ENCODE peak calls at places on chromosomes 7 and 10, in six cellular contexts. C, M, L, P, S and I are unnamed samples.

GRCh38 chr7:2522780-2523433 is 3.3 kb downstream of the LFNG start:
- DNase-seq in M (no peak), C (no peak), P (no peak), S (peak), L (no peak), I (no peak)

GRCh38 chr7:115869225-115869624 is 161.3 kb downstream of the TFEC start:
- DNase-seq in S (no peak), C (no peak), L (no peak), M (no peak), P (no peak), I (no peak)

GRCh38 chr10:123275183-123275549 is 121.0 kb downstream of the BUB3 start:
- DNase-seq in S (no peak), C (no peak), P (no peak), L (no peak), M (no peak), I (no peak)

GRCh38 chr7:23349484-23350157 is 50.5 kb downstream of the MALSU1 start:
- DNase-seq in P (peak), L (no peak), C (no peak), M (no peak), S (no peak), I (no peak)

GRCh38 chr7:143493755-143494154 is 16.1 kb downstream of the TAS2R41 start:
- DNase-seq in M (no peak), L (no peak), S (no peak), P (no peak), C (no peak), I (no peak)

GRCh38 chr7:2445047-2445446 is 31.2 kb downstream of the GRIFIN start:
- DNase-seq in L (no peak), C (no peak), S (no peak), P (no peak), M (no peak), I (no peak)

GRCh38 chr10:12405342-12406320 is 56.3 kb downstream of the CAMK1D start:
- DNase-seq in L (no peak), P (no peak), C (peak), M (no peak), S (no peak), I (no peak)

GRCh38 chr10:95196053-95196452 is 2.0 kb downstream of the ACSM6 start:
- DNase-seq in P (no peak), M (no peak), S (no peak), L (no peak), C (no peak), I (no peak)

GRCh38 chr10:47214520-47214919 is 85.5 kb upstream of the GDF10 start:
- DNase-seq in S (no peak), L (no peak), C (no peak), P (no peak), M (no peak), I (no peak)

GRCh38 chr7:43735802-43736603 is 6.7 kb upstream of the COA1 start:
- DNase-seq in L (no peak), P (no peak), M (no peak), C (no peak), S (no peak), I (no peak)

GRCh38 chr7:3464900-3465622 is 164.0 kb downstream of the SDK1 start:
- DNase-seq in S (no peak), L (no peak), M (no peak), P (no peak), C (no peak), I (no peak)

GRCh38 chr7:73681031-73681430 is 2.2 kb downstream of the DNAJC30 start:
- DNase-seq in L (no peak), P (peak), C (no peak), S (no peak), M (no peak), I (no peak)

GRCh38 chr10:126131338-126131737 is 235.0 kb downstream of the FANK1 start:
- DNase-seq in P (no peak), S (no peak), L (no peak), C (no peak), M (no peak), I (no peak)

GRCh38 chr7:33841658-33842057 is 63.7 kb upstream of the BMPER start:
- DNase-seq in M (no peak), C (no peak), S (no peak), P (no peak), L (peak), I (no peak)

GRCh38 chr7:88306590-88307048 is at the start of gene STEAP4:
- DNase-seq in M (peak), C (no peak), P (no peak), S (no peak), L (no peak), I (no peak)

GRCh38 chr10:13231190-13231589 is 3.0 kb downstream of the UCMA start:
- DNase-seq in P (no peak), L (no peak), M (no peak), C (no peak), S (no peak), I (no peak)

GRCh38 chr10:43190775-43191174 is 52.5 kb downstream of the CSGALNACT2 start:
- DNase-seq in P (no peak), C (no peak), S (no peak), M (no peak), L (no peak), I (no peak)

GRCh38 chr10:117541909-117542705 is 439 bp upstream of the EMX2 start:
- DNase-seq in M (no peak), P (no peak), C (peak), L (no peak), S (no peak), I (no peak)

GRCh38 chr7:148987751-148988512 is 40.4 kb downstream of the PDIA4 start:
- DNase-seq in C (no peak), S (no peak), L (no peak), P (no peak), M (peak), I (peak)

GRCh38 chr10:132716691-132717490 is 69.1 kb downstream of the NKX6-2 start:
- DNase-seq in C (no peak), L (no peak), M (no peak), P (no peak), S (no peak), I (no peak)

GRCh38 chr7:83413831-83414230 is 235.1 kb downstream of the SEMA3E start:
- DNase-seq in P (no peak), M (no peak), L (peak), C (no peak), S (no peak), I (peak)

GRCh38 chr7:111082351-111082750 is 8.6 kb upstream of the LRRN3 start:
- DNase-seq in P (no peak), S (no peak), C (no peak), L (no peak), M (no peak), I (no peak)

GRCh38 chr10:131855763-131856401 is 44.9 kb upstream of the PPP2R2D start:
- DNase-seq in M (no peak), P (no peak), C (no peak), S (no peak), L (no peak), I (no peak)

GRCh38 chr7:78002715-78003114 is 204.1 kb downstream of the PHTF2 start:
- DNase-seq in L (no peak), M (no peak), S (no peak), P (no peak), C (no peak), I (no peak)